ENCODE peak calls at places on chromosomes 2 and 18, in ten cellular contexts. G is type B pancreatic cell, H is AG09309, D is endothelial cell, Q is uterus, M is HCT116, Y is body of pancreas, E is astrocyte of the spinal cord, F is choroid plexus epithelial cell, A is IMR-90. L is an unnamed sample.

GRCh38 chr2:217935245-217935879 is 67.4 kb downstream of the TNS1 start:
- DNase-seq in Q (peak), G (no peak), Y (peak), M (no peak), D (no peak), E (peak), H (no peak), A (peak), F (peak), L (no peak)

GRCh38 chr2:162582357-162582798 is 238.4 kb downstream of the GCA start:
- DNase-seq in E (peak), G (no peak), A (no peak), F (peak), Q (no peak), D (no peak), H (no peak), Y (peak), M (no peak), L (peak)

GRCh38 chr2:9378433-9379371 is 44.6 kb downstream of the ITGB1BP1 start:
- DNase-seq in G (no peak), M (no peak), D (no peak), A (peak), E (peak), F (peak), Q (peak), H (no peak), Y (peak), L (no peak)

GRCh38 chr2:136384541-136385303 is 266.8 kb upstream of the CXCR4 start:
- DNase-seq in F (peak), A (peak), G (no peak), H (peak), D (peak), Y (peak), M (peak), Q (no peak), E (peak), L (peak)

GRCh38 chr2:151153601-151154000 is 108.1 kb downstream of the RBM43 start:
- DNase-seq in D (no peak), H (no peak), Q (no peak), Y (no peak), M (no peak), E (no peak), F (no peak), G (no peak), A (no peak), L (no peak)

GRCh38 chr2:54797307-54797706 is 73.8 kb downstream of the EML6 start:
- DNase-seq in Y (no peak), E (no peak), A (no peak), Q (no peak), D (no peak), F (no peak), H (no peak), G (no peak), M (no peak), L (no peak)

GRCh38 chr18:48662021-48662661 is 123.3 kb downstream of the CTIF start:
- DNase-seq in D (no peak), F (peak), A (peak), H (no peak), Y (peak), Q (peak), E (peak), M (no peak), G (no peak), L (peak)

GRCh38 chr18:77063256-77063655 is 69.3 kb downstream of the MBP start:
- DNase-seq in D (no peak), A (peak), F (peak), Q (no peak), H (no peak), E (peak), M (no peak), Y (peak), G (no peak), L (no peak)

GRCh38 chr18:38940863-38941531 is 1375.4 kb upstream of the CELF4 start:
- DNase-seq in M (peak), H (no peak), F (peak), G (no peak), Y (peak), A (peak), Q (no peak), E (peak), D (no peak), L (peak)

GRCh38 chr2:24313744-24314632 is 46.3 kb downstream of the ITSN2 start:
- DNase-seq in M (no peak), D (no peak), A (peak), E (peak), H (no peak), Y (no peak), G (no peak), Q (no peak), F (peak), L (no peak)

GRCh38 chr2:185187421-185187820 is 551.2 kb upstream of the FSIP2 start:
- DNase-seq in Q (no peak), A (no peak), Y (no peak), G (no peak), D (no peak), M (no peak), E (no peak), F (no peak), H (no peak), L (no peak)

GRCh38 chr2:222483513-222484039 is 59.2 kb downstream of the SGPP2 start:
- DNase-seq in F (no peak), E (no peak), Y (no peak), D (no peak), A (no peak), G (no peak), H (no peak), Q (no peak), M (no peak), L (peak)

GRCh38 chr2:231664727-231665126 is 43.6 kb upstream of the PTMA start:
- DNase-seq in F (no peak), H (no peak), A (no peak), Y (no peak), M (no peak), G (no peak), E (no peak), D (no peak), Q (no peak), L (no peak)

GRCh38 chr2:147937744-147938349 is 82.7 kb downstream of the ORC4 start:
- DNase-seq in D (no peak), Q (no peak), F (peak), G (no peak), E (peak), M (peak), Y (no peak), H (no peak), A (peak), L (no peak)

GRCh38 chr2:24365051-24365450 is 4.7 kb upstream of the ITSN2 start:
- DNase-seq in Q (peak), H (no peak), A (no peak), F (peak), G (no peak), D (no peak), M (no peak), Y (peak), E (no peak), L (peak)

GRCh38 chr2:10260130-10260529 is 42.6 kb upstream of the HPCAL1 start:
- DNase-seq in M (no peak), E (no peak), Y (no peak), A (no peak), Q (no peak), F (no peak), D (no peak), G (no peak), H (no peak), L (no peak)

GRCh38 chr2:9178905-9179571 is 27.6 kb upstream of the ASAP2 start:
- DNase-seq in A (peak), F (peak), E (peak), Y (peak), D (no peak), G (no peak), Q (peak), M (no peak), H (no peak), L (peak)

GRCh38 chr18:14912967-14913366 is 165.0 kb downstream of the ANKRD30B start:
- DNase-seq in D (no peak), F (no peak), H (no peak), G (no peak), A (no peak), Y (no peak), M (no peak), Q (no peak), E (no peak), L (no peak)

GRCh38 chr18:269480-270090 is 1.7 kb upstream of the THOC1 start:
- DNase-seq in E (no peak), G (no peak), A (no peak), F (no peak), H (no peak), Q (no peak), M (no peak), Y (no peak), D (no peak), L (no peak)

GRCh38 chr2:81282151-81282769 is 977.7 kb upstream of the LRRTM1 start:
- DNase-seq in F (no peak), H (no peak), Y (no peak), G (no peak), E (no peak), M (no peak), D (no peak), A (no peak), Q (no peak), L (no peak)

GRCh38 chr2:61233581-61233980 is 71.6 kb downstream of the C2orf74 start:
- DNase-seq in E (no peak), D (no peak), H (no peak), A (no peak), Y (no peak), G (no peak), Q (no peak), M (no peak), F (no peak), L (no peak)

GRCh38 chr2:129885735-129886134 is 93.7 kb upstream of the RAB6C start:
- DNase-seq in Q (no peak), G (no peak), Y (no peak), E (no peak), D (no peak), H (no peak), A (no peak), F (no peak), M (no peak), L (no peak)

DNA sequence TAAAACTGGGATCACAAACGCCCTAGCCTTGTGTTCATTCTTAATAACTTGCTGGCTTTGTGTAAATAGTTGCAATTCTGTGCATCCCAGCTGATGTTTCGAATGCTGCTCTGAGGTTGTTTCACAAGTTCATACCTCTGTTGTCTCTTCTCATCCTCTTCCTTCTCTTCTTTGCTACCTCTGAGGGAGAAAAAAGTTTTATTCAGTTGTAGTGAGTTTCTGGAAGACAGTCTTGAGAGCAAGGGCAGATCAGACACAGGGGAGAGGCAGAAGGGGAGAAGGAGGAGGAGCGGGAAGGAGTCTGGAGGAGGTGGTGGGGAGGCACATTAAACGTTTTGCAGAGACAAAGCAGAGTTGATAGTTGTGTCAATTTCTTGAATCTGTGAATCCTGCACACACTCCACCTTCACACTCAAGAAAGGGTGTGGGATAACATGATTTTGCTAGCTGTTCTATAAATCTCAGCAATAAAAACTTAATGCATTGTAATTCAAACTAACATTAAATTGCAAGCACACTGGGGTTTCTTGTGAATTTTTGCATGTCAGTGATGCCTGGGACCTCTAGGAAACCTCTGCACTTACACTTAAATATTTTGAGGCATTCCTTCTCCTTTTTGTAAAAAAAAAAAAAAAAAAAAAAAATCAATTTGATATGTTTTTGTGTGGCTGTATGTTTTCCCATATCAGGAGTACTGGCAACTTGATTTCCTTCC is 6.9 kb downstream of the MEIS1 start:
- DNase-seq in Q (peak), D (no peak), M (no peak), Y (no peak), G (no peak), E (peak), H (no peak), F (peak), A (no peak), L (no peak)
- TF ChIP-seq CTCF in Q (no peak), D (no peak), M (no peak), Y (no peak), G (no peak), E (no peak), H (no peak), F (no peak), A (no peak), L (no peak)

GRCh38 chr2:235793163-235793752 is 299.4 kb downstream of the AGAP1 start:
- DNase-seq in A (peak), D (peak), H (no peak), F (peak), Q (no peak), Y (no peak), E (no peak), G (no peak), M (no peak), L (peak)
- TF ChIP-seq CTCF in A (peak), D (no peak), H (peak), F (peak), Q (no peak), Y (no peak), E (peak), G (peak), M (peak), L (peak)

GRCh38 chr18:75314117-75314516 is 103.5 kb downstream of the TSHZ1 start:
- DNase-seq in D (no peak), M (no peak), Y (no peak), H (no peak), A (no peak), E (no peak), F (no peak), G (no peak), Q (no peak), L (no peak)
- TF ChIP-seq CTCF in D (no peak), M (no peak), Y (no peak), H (peak), A (peak), E (peak), F (peak), G (no peak), Q (no peak), L (no peak)

DNA sequence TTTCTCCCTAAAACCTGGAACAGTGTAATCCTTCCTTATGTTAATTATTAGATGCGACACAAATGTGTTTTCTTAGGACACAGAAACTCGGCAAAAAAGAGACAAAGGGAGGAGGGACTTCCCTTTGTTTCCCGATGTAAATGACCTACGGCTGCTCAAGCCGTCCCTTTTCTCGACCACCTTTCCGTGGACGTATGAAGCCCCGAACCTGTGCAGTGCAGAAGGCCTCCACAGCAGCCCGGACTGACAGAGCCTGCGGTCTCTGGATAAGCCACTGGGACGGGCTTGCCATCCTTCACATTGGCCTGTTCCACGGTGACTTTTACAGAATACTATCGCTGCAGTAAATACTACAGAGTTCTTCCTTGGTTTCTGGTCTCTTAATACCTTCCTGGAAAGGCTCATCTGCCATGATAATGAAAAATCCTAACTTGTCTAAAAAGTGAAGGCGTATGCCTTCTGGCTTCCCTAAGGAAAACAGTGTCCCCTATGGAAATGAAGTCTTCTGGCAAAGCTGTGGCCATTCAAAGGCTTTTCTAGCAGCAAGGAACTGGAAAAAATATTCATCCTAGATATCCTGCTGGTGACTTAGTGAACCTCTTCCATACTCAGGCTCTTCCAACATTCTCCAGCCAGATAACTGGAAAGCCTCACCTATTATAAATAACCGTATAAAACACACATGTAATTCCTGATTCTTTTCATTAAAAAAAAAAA is 84.9 kb downstream of the RBMS1 start:
- DNase-seq in D (peak), F (no peak), A (no peak), Q (no peak), Y (no peak), E (no peak), G (no peak), M (no peak), H (no peak), L (no peak)
- TF ChIP-seq CTCF in D (peak), F (peak), A (no peak), Q (peak), Y (no peak), E (no peak), G (peak), M (no peak), H (no peak), L (no peak)

DNA sequence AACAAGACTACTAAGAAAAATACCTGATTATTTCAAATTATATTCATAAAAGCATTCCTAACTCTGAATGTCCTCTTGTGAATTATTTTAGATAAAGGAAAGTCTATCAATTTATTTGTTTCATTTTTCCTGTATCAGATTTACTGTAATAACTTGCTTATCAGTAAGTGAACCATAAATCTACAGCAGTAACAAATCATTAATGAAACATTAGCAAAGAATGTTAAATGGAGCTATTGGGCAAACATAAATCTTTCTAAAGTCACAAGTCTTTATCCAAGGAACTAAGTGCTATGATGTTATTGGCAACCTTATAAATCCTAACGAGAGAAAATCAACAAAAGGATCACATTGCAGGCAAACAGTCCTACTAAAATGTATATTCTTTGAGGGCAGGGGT is 897.1 kb upstream of the FSHR start:
- DNase-seq in E (no peak), H (no peak), Y (no peak), A (no peak), Q (no peak), F (no peak), D (no peak), G (no peak), M (no peak), L (no peak)
- TF ChIP-seq CTCF in E (no peak), H (no peak), Y (no peak), A (no peak), Q (no peak), F (no peak), D (no peak), G (no peak), M (no peak), L (no peak)

DNA sequence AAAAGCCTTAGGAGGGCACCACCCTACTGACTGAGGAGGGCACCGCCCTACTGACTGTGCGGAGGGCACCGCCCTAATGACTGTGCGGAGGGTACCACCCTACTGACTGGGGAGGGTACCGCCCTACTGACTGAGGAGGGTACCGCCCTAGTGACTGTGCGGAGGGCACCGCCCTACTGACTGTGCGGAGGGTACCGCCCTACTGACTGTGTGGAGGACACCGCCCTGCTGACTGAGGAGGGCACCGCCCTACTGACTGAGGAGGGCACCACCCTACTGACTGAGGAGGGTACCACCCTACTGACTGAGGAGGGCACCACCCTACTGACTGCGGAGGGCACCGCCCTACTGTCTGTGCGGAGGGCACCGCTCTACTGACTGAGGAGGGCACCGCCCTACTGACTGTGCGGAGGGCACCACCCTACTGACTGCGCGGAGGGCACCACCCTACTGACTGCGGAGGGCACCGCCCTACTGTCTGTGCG is 150.2 kb upstream of the NFATC1 start:
- DNase-seq in D (no peak), Q (no peak), E (no peak), M (peak), H (no peak), G (no peak), Y (no peak), A (no peak), F (no peak), L (peak)
- TF ChIP-seq CTCF in D (no peak), Q (no peak), E (no peak), M (no peak), H (no peak), G (no peak), Y (no peak), A (no peak), F (no peak), L (no peak)

DNA sequence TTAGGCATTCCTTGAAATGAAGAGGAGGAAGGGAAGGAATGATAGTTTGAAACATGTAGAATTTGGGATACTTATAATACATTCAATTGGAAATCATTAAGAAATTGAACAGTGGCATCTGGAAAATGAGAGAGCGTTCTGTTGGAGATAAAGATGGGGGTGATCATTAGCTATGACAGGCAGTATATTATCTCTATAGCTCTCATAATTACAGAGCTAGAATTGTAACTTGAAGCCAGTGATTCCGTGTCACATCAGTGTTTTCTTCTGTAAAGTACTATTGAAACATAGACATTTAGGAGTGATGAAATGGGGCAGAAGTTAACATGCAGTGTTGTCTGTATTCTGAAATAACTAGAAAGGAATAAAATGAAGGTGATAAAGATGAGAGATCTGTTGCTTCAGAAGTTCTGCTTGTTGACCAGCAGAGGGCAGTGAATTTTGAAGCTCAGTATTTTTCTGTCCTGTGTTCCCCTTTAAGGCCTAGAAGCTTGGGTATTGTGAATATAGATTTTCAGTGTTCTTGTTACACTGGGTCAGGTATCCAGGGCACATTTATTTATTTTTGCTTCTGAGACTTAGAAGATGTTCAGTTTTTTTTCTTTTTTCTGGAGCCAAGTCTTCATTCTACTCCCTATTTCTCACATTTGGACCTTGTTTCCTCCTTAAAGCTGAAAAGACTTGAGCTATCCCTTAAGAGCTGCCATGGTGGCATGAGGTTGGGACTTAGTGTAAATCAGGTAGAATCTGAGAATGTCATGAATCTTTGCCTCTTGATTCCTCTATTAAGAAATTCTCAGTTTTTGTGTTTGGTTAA is 157.4 kb downstream of the TAF4B start:
- DNase-seq in Q (no peak), D (peak), Y (no peak), H (peak), A (peak), E (peak), M (peak), F (peak), G (no peak), L (peak)
- TF ChIP-seq CTCF in Q (peak), D (peak), Y (peak), H (peak), A (peak), E (peak), M (peak), F (peak), G (peak), L (peak)

GRCh38 chr2:239828192-239828972 is 196.8 kb downstream of the NDUFA10 start:
- DNase-seq in G (peak), A (no peak), Y (no peak), F (no peak), H (no peak), D (no peak), M (no peak), E (no peak), Q (peak), L (no peak)
- TF ChIP-seq CTCF in G (no peak), A (no peak), Y (no peak), F (no peak), H (no peak), D (no peak), M (no peak), E (no peak), Q (no peak), L (no peak)

L was measured in Calu3.